ENCODE peak calls at places on chromosomes 4 and X, in five cellular contexts. V is GM12864; A is CD8-positive, alpha-beta T cell; U is GM12865; Q is fibroblast of lung. Z is an unnamed sample.

GRCh38 chr4:126071346-126072333 is 756.9 kb downstream of the FAT4 start:
- DNase-seq in V (no peak), A (no peak), U (no peak), Q (peak), Z (peak)

GRCh38 chrX:103517246-103517645 is 2.0 kb downstream of the RAB40A start:
- DNase-seq in V (no peak), A (no peak), U (no peak), Q (peak), Z (peak)

GRCh38 chrX:47573334-47574095 is 8.7 kb upstream of the TIMP1 start:
- DNase-seq in V (no peak), A (no peak), U (no peak), Q (peak), Z (no peak)

GRCh38 chrX:71612256-71612655 is 6.1 kb downstream of the CXCR3 start:
- DNase-seq in V (no peak), A (no peak), U (no peak), Q (no peak), Z (no peak)

GRCh38 chr4:169251291-169252235 is 19.2 kb downstream of the SH3RF1 start:
- DNase-seq in V (no peak), A (no peak), U (no peak), Q (no peak), Z (no peak)

GRCh38 chr4:56424697-56425514 is 10.5 kb downstream of the PPAT start:
- DNase-seq in V (no peak), A (peak), U (peak), Q (peak), Z (peak)

GRCh38 chrX:40146471-40147398 is 49.0 kb upstream of the BCOR start:
- DNase-seq in V (no peak), A (peak), U (peak), Q (no peak), Z (no peak)

GRCh38 chr4:39043697-39044363 is 11.6 kb upstream of the TMEM156 start:
- DNase-seq in V (no peak), A (peak), U (peak), Q (no peak), Z (peak)

GRCh38 chr4:113810906-113811305 is 49.4 kb upstream of the CAMK2D start:
- DNase-seq in V (no peak), A (no peak), U (no peak), Q (peak), Z (peak)

GRCh38 chr4:1395941-1396805 is 10.1 kb downstream of the NKX1-1 start:
- DNase-seq in V (no peak), A (no peak), U (no peak), Q (no peak), Z (no peak)

GRCh38 chrX:16882188-16882587 is 12.0 kb upstream of the RBBP7 start:
- DNase-seq in V (no peak), A (no peak), U (peak), Q (peak), Z (no peak)

GRCh38 chr4:158003212-158003611 is 169.6 kb downstream of the GASK1B start:
- DNase-seq in V (no peak), A (no peak), U (no peak), Q (no peak), Z (no peak)

GRCh38 chr4:155900402-155900801 is 3.1 kb upstream of the TDO2 start:
- DNase-seq in V (no peak), A (no peak), U (no peak), Q (peak), Z (peak)

GRCh38 chrX:123749643-123750042 is 16.8 kb upstream of the THOC2 start:
- DNase-seq in V (no peak), A (no peak), U (no peak), Q (no peak), Z (no peak)

GRCh38 chrX:112769034-112769433 is 71.6 kb downstream of the AMOT start:
- DNase-seq in V (no peak), A (no peak), U (no peak), Q (no peak), Z (no peak)

GRCh38 chr4:173917255-173917960 is 366.1 kb downstream of the FBXO8 start:
- DNase-seq in V (no peak), A (no peak), U (no peak), Q (peak), Z (peak)
- H3K4me3 ChIP-seq in V (no peak), A (no peak), U (no peak), Q (peak), Z (peak)

GRCh38 chr4:95761871-95762270 is 78.0 kb upstream of the PDHA2 start:
- DNase-seq in V (no peak), A (no peak), U (no peak), Q (no peak), Z (peak)
- H3K4me3 ChIP-seq in V (no peak), A (no peak), U (no peak), Q (no peak), Z (no peak)

GRCh38 chr4:69763233-69763632 is 2.8 kb upstream of the SULT1B1 start:
- DNase-seq in V (no peak), A (no peak), U (no peak), Q (no peak), Z (no peak)

GRCh38 chr4:69757464-69757863 is 3.0 kb downstream of the SULT1B1 start:
- DNase-seq in V (no peak), A (no peak), U (no peak), Q (no peak), Z (no peak)

GRCh38 chr4:69764311-69764710 is 3.9 kb upstream of the SULT1B1 start:
- DNase-seq in V (no peak), A (no peak), U (no peak), Q (peak), Z (no peak)

GRCh38 chr4:69759189-69759604 is 1.2 kb downstream of the SULT1B1 start:
- DNase-seq in V (no peak), A (no peak), U (no peak), Q (no peak), Z (no peak)

DNA sequence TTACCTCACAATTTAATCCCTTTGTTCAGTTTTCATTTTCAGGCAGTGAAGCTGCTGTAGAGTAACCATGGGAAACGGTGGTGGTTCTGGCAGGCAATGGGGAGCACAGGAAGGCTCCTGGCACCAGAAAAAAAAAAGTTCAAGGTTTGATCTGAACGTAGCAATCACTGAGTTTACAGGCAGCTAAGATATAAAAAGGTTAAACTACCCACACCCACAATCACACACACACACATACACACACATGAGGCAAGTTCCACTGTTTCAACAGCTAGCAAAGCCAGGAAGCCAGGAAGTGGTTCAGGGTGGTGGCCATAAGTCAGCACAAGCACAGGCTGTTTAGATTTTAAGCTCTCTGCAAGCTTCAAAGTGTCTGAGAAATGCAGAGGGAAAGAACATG is at the start of gene SULT1B1:
- DNase-seq in V (no peak), A (peak), U (peak), Q (peak), Z (peak)
- H3K4me3 ChIP-seq in V (no peak), A (peak), U (no peak), Q (peak), Z (no peak)

DNA sequence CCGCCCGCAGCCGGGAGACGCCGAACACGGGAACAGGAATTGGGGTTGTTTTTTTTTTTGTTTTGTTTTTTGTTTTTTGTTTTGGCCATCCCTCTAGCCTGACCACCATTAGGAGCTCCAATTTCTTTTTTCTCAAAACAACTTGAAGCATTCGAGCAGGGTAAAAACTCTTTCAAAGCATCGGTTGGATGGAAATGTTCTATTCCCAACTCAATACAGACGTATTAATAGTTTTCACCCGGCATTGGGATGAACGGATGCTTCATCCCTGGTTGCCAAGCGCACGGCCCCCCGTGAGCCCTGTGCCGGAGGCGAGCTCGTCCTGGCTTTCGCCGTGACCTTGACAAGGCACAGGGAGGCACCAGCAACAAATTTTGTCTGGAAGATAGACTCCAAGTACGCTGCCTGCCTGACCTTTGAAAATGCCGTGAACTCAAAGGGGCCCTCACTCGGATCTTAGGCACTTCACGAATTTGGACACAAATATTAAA is 352 bp upstream of the MAP3K15 start:
- DNase-seq in V (no peak), A (no peak), U (no peak), Q (no peak), Z (no peak)
- H3K4me3 ChIP-seq in V (no peak), A (no peak), U (peak), Q (no peak), Z (no peak)

GRCh38 chr4:22515888-22516541 is at the start of gene ADGRA3:
- DNase-seq in V (no peak), A (peak), U (peak), Q (peak), Z (peak)
- H3K4me3 ChIP-seq in V (peak), A (peak), U (peak), Q (peak), Z (peak)

DNA sequence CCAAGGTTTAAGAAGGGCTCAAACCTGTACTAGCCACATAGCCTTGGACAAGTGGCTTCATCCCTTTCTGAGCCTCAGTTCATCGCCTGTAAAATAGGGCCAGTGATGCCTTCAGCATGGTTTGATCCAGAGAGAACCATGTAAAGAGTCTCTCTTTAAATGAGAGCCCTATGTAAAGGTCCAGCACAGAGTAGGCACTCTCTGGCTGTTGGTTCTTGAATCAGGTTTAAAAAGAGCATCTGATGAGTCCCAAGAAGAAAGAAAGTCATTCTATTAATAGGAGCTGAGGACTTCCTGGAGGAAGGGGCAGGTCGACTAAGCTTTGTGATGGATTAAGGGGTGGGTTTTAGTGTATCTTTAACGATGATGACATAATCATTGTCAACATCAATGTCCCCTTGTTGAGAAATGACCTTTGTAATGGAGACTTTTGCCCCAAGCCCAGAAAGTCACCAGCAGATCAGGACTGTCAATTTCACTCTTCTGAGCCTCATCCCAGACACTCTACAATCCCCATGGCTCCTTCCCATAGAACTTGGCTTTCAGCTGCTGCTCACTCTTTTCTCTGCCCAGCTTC is 4.0 kb upstream of the SLC2A9 start:
- DNase-seq in V (no peak), A (no peak), U (no peak), Q (no peak), Z (no peak)
- H3K4me3 ChIP-seq in V (no peak), A (no peak), U (no peak), Q (no peak), Z (no peak)

GRCh38 chr4:3766791-3767561 is 791 bp downstream of the ADRA2C start:
- DNase-seq in V (no peak), A (no peak), U (no peak), Q (no peak), Z (no peak)
- H3K4me3 ChIP-seq in V (no peak), A (no peak), U (no peak), Q (no peak), Z (no peak)

GRCh38 chr4:59179372-59179771 is 2020.8 kb upstream of the ADGRL3 start:
- DNase-seq in V (no peak), A (no peak), U (no peak), Q (no peak), Z (no peak)
- H3K4me3 ChIP-seq in V (no peak), A (no peak), U (no peak), Q (no peak), Z (no peak)

DNA sequence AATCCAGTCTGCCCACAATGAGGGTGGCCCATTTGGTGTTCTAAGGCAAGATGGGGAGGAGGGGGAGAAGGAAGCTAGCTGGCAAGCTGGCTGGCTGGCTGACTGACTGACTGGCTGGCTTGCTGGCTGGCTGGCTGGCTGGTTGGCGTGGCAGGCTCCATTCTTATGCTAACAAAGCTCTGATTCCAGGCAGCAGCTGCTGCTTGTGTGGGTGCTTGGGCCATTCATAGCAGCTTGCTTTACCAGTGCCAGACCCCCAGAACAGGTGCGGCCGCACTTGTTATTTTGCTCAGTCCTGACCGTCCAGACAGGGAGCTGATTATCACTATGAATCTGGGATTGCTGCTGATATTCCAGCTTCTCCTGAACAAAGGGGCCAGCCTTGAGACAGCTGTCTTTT is 131.2 kb upstream of the PAK3 start:
- DNase-seq in V (no peak), A (no peak), U (no peak), Q (no peak), Z (no peak)
- H3K4me3 ChIP-seq in V (no peak), A (no peak), U (no peak), Q (no peak), Z (no peak)

GRCh38 chr4:81466841-81467671 is 4.7 kb downstream of the RASGEF1B start:
- DNase-seq in V (peak), A (peak), U (peak), Q (peak), Z (peak)

GRCh38 chr4:81469774-81470455 is 1.8 kb downstream of the RASGEF1B start:
- DNase-seq in V (no peak), A (no peak), U (no peak), Q (no peak), Z (no peak)

GRCh38 chr4:81467672-81467964 is 4.1 kb downstream of the RASGEF1B start:
- DNase-seq in V (no peak), A (no peak), U (no peak), Q (no peak), Z (no peak)

GRCh38 chr4:81470456-81471327 is 1.0 kb downstream of the RASGEF1B start:
- DNase-seq in V (no peak), A (peak), U (no peak), Q (no peak), Z (peak)

DNA sequence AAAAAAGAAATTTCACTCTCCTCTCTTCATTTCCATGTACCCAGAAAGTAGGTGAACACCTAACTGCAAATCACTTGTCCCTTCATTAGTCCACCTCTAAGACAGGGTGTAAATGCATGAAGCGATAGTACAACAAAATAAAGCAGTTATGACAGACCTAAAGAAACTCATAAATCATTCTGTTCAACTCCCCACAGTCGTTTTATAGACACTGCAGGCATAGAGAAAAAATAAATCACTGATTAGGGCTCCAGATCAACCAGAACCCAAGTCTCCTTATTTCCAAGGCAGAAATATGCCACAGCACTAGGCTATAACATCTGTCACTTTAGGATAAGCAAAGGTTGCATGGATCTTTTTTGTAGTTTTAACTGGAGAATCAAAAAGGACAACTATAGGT is 3.0 kb downstream of the RASGEF1B start:
- DNase-seq in V (no peak), A (no peak), U (no peak), Q (no peak), Z (no peak)
- H3K4me3 ChIP-seq in V (no peak), A (no peak), U (no peak), Q (no peak), Z (no peak)

Z was measured in brain microvascular endothelial cell.